ENCODE peak calls at places on chromosomes 16 and 17, in five cellular contexts. P is DMS153; U is HTR-8/SVneo; S is left cardiac atrium; F is activated naive CD4-positive, alpha-beta T cell. E is an unnamed sample.

GRCh38 chr17:30321314-30321713 is 12.5 kb downstream of the TMIGD1 start:
- DNase-seq in F (no peak), U (no peak), P (peak; percentile 10), S (no peak), E (no peak)

GRCh38 chr16:65068151-65068740 is 53.6 kb downstream of the CDH11 start:
- DNase-seq in F (no peak), S (no peak), P (no peak), U (no peak), E (no peak)

GRCh38 chr17:48175692-48176450 is 68.3 kb downstream of the SNX11 start:
- DNase-seq in P (no peak), U (peak; percentile 74), F (no peak), S (no peak), E (no peak)

GRCh38 chr17:72516772-72517399 is 396.1 kb downstream of the SOX9 start:
- DNase-seq in U (no peak), F (no peak), S (peak; percentile 26), P (no peak), E (no peak)

GRCh38 chr16:23206986-23207385 is 24.4 kb downstream of the SCNN1G start:
- DNase-seq in U (no peak), F (no peak), P (peak; percentile 34), S (no peak), E (no peak)

GRCh38 chr17:59366773-59367656 is 35.6 kb downstream of the YPEL2 start:
- DNase-seq in U (no peak), F (no peak), P (peak; percentile 95), S (no peak), E (peak; percentile 64)

GRCh38 chr16:85473909-85474640 is 139.0 kb upstream of the GSE1 start:
- DNase-seq in S (no peak), F (no peak), P (peak; percentile 36), U (no peak), E (no peak)

GRCh38 chr17:48294193-48294909 is 135.7 kb downstream of the SKAP1 start:
- DNase-seq in F (no peak), S (no peak), U (no peak), P (no peak), E (no peak)

GRCh38 chr17:2363318-2363717 is 26.0 kb downstream of the SGSM2 start:
- DNase-seq in F (no peak), U (no peak), S (no peak), P (no peak), E (no peak)

GRCh38 chr17:40322417-40323315 is 13.7 kb downstream of the RARA start:
- DNase-seq in P (peak; percentile 36), U (peak; percentile 91), F (peak; percentile 44), S (peak; percentile 86), E (peak; percentile 93)

GRCh38 chr17:41547921-41548843 is 20.1 kb upstream of the KRT19 start:
- DNase-seq in S (peak; percentile 75), F (no peak), U (peak; percentile 93), P (peak; percentile 53), E (peak; percentile 67)

GRCh38 chr17:50507871-50508572 is at the start of gene MYCBPAP:
- DNase-seq in F (peak; percentile 27), S (peak; percentile 91), U (peak; percentile 59), P (peak; percentile 35), E (peak; percentile 88)

GRCh38 chr17:80872999-80873951 is 118.4 kb upstream of the CHMP6 start:
- DNase-seq in S (no peak), F (no peak), U (no peak), P (no peak), E (peak; percentile 44)

GRCh38 chr17:30388321-30389179 is 9.8 kb downstream of the CPD start:
- DNase-seq in F (no peak), P (no peak), U (no peak), S (no peak), E (no peak)

GRCh38 chr17:76820523-76820922 is 47.7 kb upstream of the MGAT5B start:
- DNase-seq in S (no peak), U (no peak), F (no peak), P (peak; percentile 69), E (no peak)

GRCh38 chr16:69706256-69706974 is 19.9 kb downstream of the NQO1 start:
- DNase-seq in F (no peak), U (no peak), P (no peak), S (no peak), E (no peak)

GRCh38 chr17:44906010-44906646 is 6.9 kb upstream of the EFTUD2 start:
- DNase-seq in F (no peak), P (no peak), U (peak; percentile 96), S (no peak), E (no peak)

GRCh38 chr17:35241520-35241919 is 1.4 kb upstream of the SLFN5 start:
- DNase-seq in P (no peak), S (no peak), F (no peak), U (no peak), E (no peak)

GRCh38 chr17:82434216-82434565 is 15.8 kb upstream of the OGFOD3 start:
- DNase-seq in F (no peak), U (no peak), P (no peak), S (no peak), E (no peak)

GRCh38 chr16:4521971-4522623 is 16.5 kb downstream of the CDIP1 start:
- DNase-seq in F (no peak), S (peak; percentile 45), P (no peak), U (no peak), E (no peak)

GRCh38 chr16:35552763-35553162 is 2093.4 kb downstream of the TP53TG3F start:
- DNase-seq in U (no peak), S (no peak), P (no peak), F (no peak), E (no peak)

GRCh38 chr16:26664086-26664485 is 402.6 kb upstream of the C16orf82 start:
- DNase-seq in U (no peak), S (no peak), P (no peak), F (no peak), E (no peak)

GRCh38 chr17:29593546-29594440 is 861 bp downstream of the ANKRD13B start:
- DNase-seq in F (no peak), S (peak; percentile 31), U (peak; percentile 35), P (no peak), E (peak; percentile 58)

GRCh38 chr17:37791434-37791833 is 46.6 kb upstream of the HNF1B start:
- DNase-seq in F (no peak), S (no peak), P (no peak), U (no peak), E (no peak)

GRCh38 chr17:47203984-47204721 is 5.0 kb upstream of the MYL4 start:
- DNase-seq in P (no peak), S (no peak), F (no peak), U (no peak), E (no peak)

GRCh38 chr16:25692734-25693508 is 1.2 kb downstream of the HS3ST4 start:
- DNase-seq in U (no peak), F (no peak), S (no peak), P (no peak), E (no peak)

GRCh38 chr16:912684-913613 is 57.8 kb downstream of the LMF1 start:
- DNase-seq in S (no peak), P (no peak), F (no peak), U (no peak), E (no peak)

GRCh38 chr17:68794636-68795503 is 160.3 kb downstream of the ABCA8 start:
- DNase-seq in F (no peak), P (no peak), U (no peak), S (no peak), E (no peak)

E was measured in lower lobe of right lung.